ENCODE peak calls at places on chromosomes 13 and 19, in ten cellular contexts. One of them, this sample, is unnamed.

GRCh38 chr19:19260417-19260816 is 12.7 kb downstream of the TM6SF2 start:
- DNase-seq in ureter: no peak
- DNase-seq in activated CD4-positive, alpha-beta T cell treated with anti-CD3 and anti-CD28 coated beads, Interleukin-2, amount 50 U/mL, for 48 hours: no peak
- DNase-seq in activated T-cell treated with anti-CD3 and anti-CD28 coated beads for 1 hour: no peak
- DNase-seq in OCI-LY7: no peak
- DNase-seq in T-helper 9 cell: no peak
- DNase-seq in hepatic stellate cell: no peak
- DNase-seq in Kasumi-1: no peak
- DNase-seq in stimulated activated CD4-positive, alpha-beta T cell treated with anti-CD3 and anti-CD28 coated beads, Interleukin-4, amount 100 ng/mL, for 24 hours: no peak
- DNase-seq in brain pericyte: no peak
- DNase-seq in this sample: no peak

GRCh38 chr13:91284335-91284734 is 63.2 kb upstream of the MIR17HG start:
- DNase-seq in activated T-cell treated with anti-CD3 and anti-CD28 coated beads for 1 hour: no peak
- DNase-seq in brain pericyte: no peak
- DNase-seq in hepatic stellate cell: no peak
- DNase-seq in ureter: no peak
- DNase-seq in stimulated activated CD4-positive, alpha-beta T cell treated with anti-CD3 and anti-CD28 coated beads, Interleukin-4, amount 100 ng/mL, for 24 hours: no peak
- DNase-seq in OCI-LY7: no peak
- DNase-seq in T-helper 9 cell: no peak
- DNase-seq in Kasumi-1: no peak
- DNase-seq in activated CD4-positive, alpha-beta T cell treated with anti-CD3 and anti-CD28 coated beads, Interleukin-2, amount 50 U/mL, for 48 hours: no peak
- DNase-seq in this sample: no peak

GRCh38 chr13:37409756-37410155 is 188.8 kb downstream of the POSTN start:
- DNase-seq in hepatic stellate cell: no peak
- DNase-seq in T-helper 9 cell: no peak
- DNase-seq in stimulated activated CD4-positive, alpha-beta T cell treated with anti-CD3 and anti-CD28 coated beads, Interleukin-4, amount 100 ng/mL, for 24 hours: no peak
- DNase-seq in brain pericyte: no peak
- DNase-seq in OCI-LY7: no peak
- DNase-seq in activated T-cell treated with anti-CD3 and anti-CD28 coated beads for 1 hour: no peak
- DNase-seq in ureter: no peak
- DNase-seq in Kasumi-1: no peak
- DNase-seq in activated CD4-positive, alpha-beta T cell treated with anti-CD3 and anti-CD28 coated beads, Interleukin-2, amount 50 U/mL, for 48 hours: no peak
- DNase-seq in this sample: no peak

GRCh38 chr19:22286151-22286810 is at the start of gene ZNF729:
- DNase-seq in T-helper 9 cell: no peak
- DNase-seq in Kasumi-1: no peak
- DNase-seq in activated CD4-positive, alpha-beta T cell treated with anti-CD3 and anti-CD28 coated beads, Interleukin-2, amount 50 U/mL, for 48 hours: no peak
- DNase-seq in hepatic stellate cell: no peak
- DNase-seq in brain pericyte: no peak
- DNase-seq in activated T-cell treated with anti-CD3 and anti-CD28 coated beads for 1 hour: no peak
- DNase-seq in OCI-LY7: no peak
- DNase-seq in ureter: no peak
- DNase-seq in stimulated activated CD4-positive, alpha-beta T cell treated with anti-CD3 and anti-CD28 coated beads, Interleukin-4, amount 100 ng/mL, for 24 hours: no peak
- DNase-seq in this sample: no peak

GRCh38 chr19:18322318-18322758 is 538 bp downstream of the LSM4 start:
- DNase-seq in brain pericyte: no peak
- DNase-seq in activated T-cell treated with anti-CD3 and anti-CD28 coated beads for 1 hour: no peak
- DNase-seq in stimulated activated CD4-positive, alpha-beta T cell treated with anti-CD3 and anti-CD28 coated beads, Interleukin-4, amount 100 ng/mL, for 24 hours: peak
- DNase-seq in OCI-LY7: peak
- DNase-seq in hepatic stellate cell: peak
- DNase-seq in ureter: no peak
- DNase-seq in activated CD4-positive, alpha-beta T cell treated with anti-CD3 and anti-CD28 coated beads, Interleukin-2, amount 50 U/mL, for 48 hours: peak
- DNase-seq in T-helper 9 cell: no peak
- DNase-seq in Kasumi-1: peak
- DNase-seq in this sample: no peak

GRCh38 chr19:38683393-38684077 is 36.1 kb downstream of the ACTN4 start:
- DNase-seq in OCI-LY7: no peak
- DNase-seq in Kasumi-1: peak
- DNase-seq in hepatic stellate cell: peak
- DNase-seq in T-helper 9 cell: peak
- DNase-seq in activated CD4-positive, alpha-beta T cell treated with anti-CD3 and anti-CD28 coated beads, Interleukin-2, amount 50 U/mL, for 48 hours: peak
- DNase-seq in brain pericyte: no peak
- DNase-seq in activated T-cell treated with anti-CD3 and anti-CD28 coated beads for 1 hour: no peak
- DNase-seq in ureter: peak
- DNase-seq in stimulated activated CD4-positive, alpha-beta T cell treated with anti-CD3 and anti-CD28 coated beads, Interleukin-4, amount 100 ng/mL, for 24 hours: peak
- DNase-seq in this sample: peak

GRCh38 chr19:38224014-38224862 is at the start of gene DPF1:
- DNase-seq in activated T-cell treated with anti-CD3 and anti-CD28 coated beads for 1 hour: peak
- DNase-seq in brain pericyte: no peak
- DNase-seq in activated CD4-positive, alpha-beta T cell treated with anti-CD3 and anti-CD28 coated beads, Interleukin-2, amount 50 U/mL, for 48 hours: peak
- DNase-seq in ureter: no peak
- DNase-seq in OCI-LY7: peak
- DNase-seq in Kasumi-1: peak
- DNase-seq in T-helper 9 cell: peak
- DNase-seq in stimulated activated CD4-positive, alpha-beta T cell treated with anti-CD3 and anti-CD28 coated beads, Interleukin-4, amount 100 ng/mL, for 24 hours: peak
- DNase-seq in hepatic stellate cell: peak
- DNase-seq in this sample: peak

GRCh38 chr19:30447276-30447870 is 75.2 kb downstream of the ZNF536 start:
- DNase-seq in ureter: no peak
- DNase-seq in activated T-cell treated with anti-CD3 and anti-CD28 coated beads for 1 hour: no peak
- DNase-seq in OCI-LY7: no peak
- DNase-seq in hepatic stellate cell: no peak
- DNase-seq in T-helper 9 cell: no peak
- DNase-seq in Kasumi-1: no peak
- DNase-seq in activated CD4-positive, alpha-beta T cell treated with anti-CD3 and anti-CD28 coated beads, Interleukin-2, amount 50 U/mL, for 48 hours: no peak
- DNase-seq in brain pericyte: no peak
- DNase-seq in stimulated activated CD4-positive, alpha-beta T cell treated with anti-CD3 and anti-CD28 coated beads, Interleukin-4, amount 100 ng/mL, for 24 hours: no peak
- DNase-seq in this sample: no peak

GRCh38 chr13:24716446-24716845 is 36.2 kb downstream of the ATP12A start:
- DNase-seq in activated CD4-positive, alpha-beta T cell treated with anti-CD3 and anti-CD28 coated beads, Interleukin-2, amount 50 U/mL, for 48 hours: no peak
- DNase-seq in activated T-cell treated with anti-CD3 and anti-CD28 coated beads for 1 hour: no peak
- DNase-seq in Kasumi-1: no peak
- DNase-seq in OCI-LY7: no peak
- DNase-seq in stimulated activated CD4-positive, alpha-beta T cell treated with anti-CD3 and anti-CD28 coated beads, Interleukin-4, amount 100 ng/mL, for 24 hours: no peak
- DNase-seq in ureter: no peak
- DNase-seq in brain pericyte: no peak
- DNase-seq in hepatic stellate cell: no peak
- DNase-seq in T-helper 9 cell: no peak
- DNase-seq in this sample: no peak

GRCh38 chr19:33383722-33384292 is 10.3 kb downstream of the CEBPG start:
- DNase-seq in stimulated activated CD4-positive, alpha-beta T cell treated with anti-CD3 and anti-CD28 coated beads, Interleukin-4, amount 100 ng/mL, for 24 hours: no peak
- DNase-seq in Kasumi-1: no peak
- DNase-seq in T-helper 9 cell: no peak
- DNase-seq in OCI-LY7: no peak
- DNase-seq in ureter: no peak
- DNase-seq in hepatic stellate cell: no peak
- DNase-seq in activated CD4-positive, alpha-beta T cell treated with anti-CD3 and anti-CD28 coated beads, Interleukin-2, amount 50 U/mL, for 48 hours: no peak
- DNase-seq in activated T-cell treated with anti-CD3 and anti-CD28 coated beads for 1 hour: no peak
- DNase-seq in brain pericyte: no peak
- DNase-seq in this sample: no peak

GRCh38 chr19:17579523-17580244 is 24.2 kb downstream of the COLGALT1 start:
- DNase-seq in OCI-LY7: peak
- DNase-seq in stimulated activated CD4-positive, alpha-beta T cell treated with anti-CD3 and anti-CD28 coated beads, Interleukin-4, amount 100 ng/mL, for 24 hours: no peak
- DNase-seq in activated CD4-positive, alpha-beta T cell treated with anti-CD3 and anti-CD28 coated beads, Interleukin-2, amount 50 U/mL, for 48 hours: peak
- DNase-seq in brain pericyte: no peak
- DNase-seq in ureter: no peak
- DNase-seq in hepatic stellate cell: peak
- DNase-seq in activated T-cell treated with anti-CD3 and anti-CD28 coated beads for 1 hour: no peak
- DNase-seq in T-helper 9 cell: no peak
- DNase-seq in Kasumi-1: peak
- DNase-seq in this sample: peak

GRCh38 chr13:106113796-106114195 is 421.7 kb downstream of the EFNB2 start:
- DNase-seq in brain pericyte: no peak
- DNase-seq in hepatic stellate cell: no peak
- DNase-seq in activated T-cell treated with anti-CD3 and anti-CD28 coated beads for 1 hour: no peak
- DNase-seq in ureter: no peak
- DNase-seq in T-helper 9 cell: no peak
- DNase-seq in OCI-LY7: no peak
- DNase-seq in activated CD4-positive, alpha-beta T cell treated with anti-CD3 and anti-CD28 coated beads, Interleukin-2, amount 50 U/mL, for 48 hours: no peak
- DNase-seq in stimulated activated CD4-positive, alpha-beta T cell treated with anti-CD3 and anti-CD28 coated beads, Interleukin-4, amount 100 ng/mL, for 24 hours: no peak
- DNase-seq in Kasumi-1: no peak
- DNase-seq in this sample: no peak

GRCh38 chr19:1257475-1258160 is 9.2 kb downstream of the MIDN start:
- DNase-seq in stimulated activated CD4-positive, alpha-beta T cell treated with anti-CD3 and anti-CD28 coated beads, Interleukin-4, amount 100 ng/mL, for 24 hours: no peak
- DNase-seq in hepatic stellate cell: no peak
- DNase-seq in T-helper 9 cell: no peak
- DNase-seq in OCI-LY7: no peak
- DNase-seq in brain pericyte: no peak
- DNase-seq in ureter: no peak
- DNase-seq in activated T-cell treated with anti-CD3 and anti-CD28 coated beads for 1 hour: no peak
- DNase-seq in activated CD4-positive, alpha-beta T cell treated with anti-CD3 and anti-CD28 coated beads, Interleukin-2, amount 50 U/mL, for 48 hours: no peak
- DNase-seq in Kasumi-1: no peak
- DNase-seq in this sample: no peak

GRCh38 chr19:58559275-58560006 is 1.0 kb upstream of the UBE2M start:
- DNase-seq in hepatic stellate cell: peak
- DNase-seq in activated CD4-positive, alpha-beta T cell treated with anti-CD3 and anti-CD28 coated beads, Interleukin-2, amount 50 U/mL, for 48 hours: peak
- DNase-seq in activated T-cell treated with anti-CD3 and anti-CD28 coated beads for 1 hour: no peak
- DNase-seq in stimulated activated CD4-positive, alpha-beta T cell treated with anti-CD3 and anti-CD28 coated beads, Interleukin-4, amount 100 ng/mL, for 24 hours: peak
- DNase-seq in brain pericyte: no peak
- DNase-seq in OCI-LY7: peak
- DNase-seq in T-helper 9 cell: no peak
- DNase-seq in ureter: peak
- DNase-seq in Kasumi-1: no peak
- DNase-seq in this sample: peak

GRCh38 chr19:58033741-58034475 is at the start of gene ZSCAN1:
- DNase-seq in OCI-LY7: no peak
- DNase-seq in activated CD4-positive, alpha-beta T cell treated with anti-CD3 and anti-CD28 coated beads, Interleukin-2, amount 50 U/mL, for 48 hours: no peak
- DNase-seq in brain pericyte: no peak
- DNase-seq in activated T-cell treated with anti-CD3 and anti-CD28 coated beads for 1 hour: peak
- DNase-seq in Kasumi-1: no peak
- DNase-seq in stimulated activated CD4-positive, alpha-beta T cell treated with anti-CD3 and anti-CD28 coated beads, Interleukin-4, amount 100 ng/mL, for 24 hours: no peak
- DNase-seq in ureter: peak
- DNase-seq in T-helper 9 cell: no peak
- DNase-seq in hepatic stellate cell: peak
- DNase-seq in this sample: no peak

GRCh38 chr19:36100476-36100875 is 10.5 kb upstream of the OVOL3 start:
- DNase-seq in brain pericyte: no peak
- DNase-seq in ureter: no peak
- DNase-seq in hepatic stellate cell: no peak
- DNase-seq in Kasumi-1: no peak
- DNase-seq in T-helper 9 cell: no peak
- DNase-seq in stimulated activated CD4-positive, alpha-beta T cell treated with anti-CD3 and anti-CD28 coated beads, Interleukin-4, amount 100 ng/mL, for 24 hours: no peak
- DNase-seq in activated T-cell treated with anti-CD3 and anti-CD28 coated beads for 1 hour: no peak
- DNase-seq in activated CD4-positive, alpha-beta T cell treated with anti-CD3 and anti-CD28 coated beads, Interleukin-2, amount 50 U/mL, for 48 hours: no peak
- DNase-seq in OCI-LY7: no peak
- DNase-seq in this sample: no peak

GRCh38 chr19:33722456-33723239 is 74.0 kb upstream of the KCTD15 start:
- DNase-seq in activated T-cell treated with anti-CD3 and anti-CD28 coated beads for 1 hour: no peak
- DNase-seq in stimulated activated CD4-positive, alpha-beta T cell treated with anti-CD3 and anti-CD28 coated beads, Interleukin-4, amount 100 ng/mL, for 24 hours: no peak
- DNase-seq in ureter: no peak
- DNase-seq in activated CD4-positive, alpha-beta T cell treated with anti-CD3 and anti-CD28 coated beads, Interleukin-2, amount 50 U/mL, for 48 hours: no peak
- DNase-seq in OCI-LY7: no peak
- DNase-seq in hepatic stellate cell: no peak
- DNase-seq in T-helper 9 cell: no peak
- DNase-seq in brain pericyte: no peak
- DNase-seq in Kasumi-1: no peak
- DNase-seq in this sample: no peak

GRCh38 chr19:17748884-17749638 is 2.2 kb upstream of the FCHO1 start:
- DNase-seq in ureter: no peak
- DNase-seq in activated CD4-positive, alpha-beta T cell treated with anti-CD3 and anti-CD28 coated beads, Interleukin-2, amount 50 U/mL, for 48 hours: no peak
- DNase-seq in Kasumi-1: no peak
- DNase-seq in activated T-cell treated with anti-CD3 and anti-CD28 coated beads for 1 hour: no peak
- DNase-seq in hepatic stellate cell: no peak
- DNase-seq in brain pericyte: no peak
- DNase-seq in stimulated activated CD4-positive, alpha-beta T cell treated with anti-CD3 and anti-CD28 coated beads, Interleukin-4, amount 100 ng/mL, for 24 hours: no peak
- DNase-seq in T-helper 9 cell: no peak
- DNase-seq in OCI-LY7: no peak
- DNase-seq in this sample: no peak

GRCh38 chr19:54478677-54479266 is 5.7 kb upstream of the CDC42EP5 start:
- DNase-seq in stimulated activated CD4-positive, alpha-beta T cell treated with anti-CD3 and anti-CD28 coated beads, Interleukin-4, amount 100 ng/mL, for 24 hours: no peak
- DNase-seq in hepatic stellate cell: peak
- DNase-seq in brain pericyte: no peak
- DNase-seq in Kasumi-1: peak
- DNase-seq in ureter: no peak
- DNase-seq in activated CD4-positive, alpha-beta T cell treated with anti-CD3 and anti-CD28 coated beads, Interleukin-2, amount 50 U/mL, for 48 hours: no peak
- DNase-seq in OCI-LY7: peak
- DNase-seq in T-helper 9 cell: no peak
- DNase-seq in activated T-cell treated with anti-CD3 and anti-CD28 coated beads for 1 hour: no peak
- DNase-seq in this sample: no peak

GRCh38 chr19:2529473-2529918 is 53.6 kb downstream of the GADD45B start:
- DNase-seq in activated CD4-positive, alpha-beta T cell treated with anti-CD3 and anti-CD28 coated beads, Interleukin-2, amount 50 U/mL, for 48 hours: no peak
- DNase-seq in OCI-LY7: no peak
- DNase-seq in T-helper 9 cell: no peak
- DNase-seq in ureter: no peak
- DNase-seq in brain pericyte: no peak
- DNase-seq in activated T-cell treated with anti-CD3 and anti-CD28 coated beads for 1 hour: no peak
- DNase-seq in stimulated activated CD4-positive, alpha-beta T cell treated with anti-CD3 and anti-CD28 coated beads, Interleukin-4, amount 100 ng/mL, for 24 hours: no peak
- DNase-seq in hepatic stellate cell: peak
- DNase-seq in Kasumi-1: no peak
- DNase-seq in this sample: peak

GRCh38 chr13:61029064-61029463 is 386.6 kb downstream of the PCDH20 start:
- DNase-seq in activated T-cell treated with anti-CD3 and anti-CD28 coated beads for 1 hour: no peak
- DNase-seq in Kasumi-1: no peak
- DNase-seq in OCI-LY7: no peak
- DNase-seq in hepatic stellate cell: no peak
- DNase-seq in stimulated activated CD4-positive, alpha-beta T cell treated with anti-CD3 and anti-CD28 coated beads, Interleukin-4, amount 100 ng/mL, for 24 hours: no peak
- DNase-seq in ureter: no peak
- DNase-seq in activated CD4-positive, alpha-beta T cell treated with anti-CD3 and anti-CD28 coated beads, Interleukin-2, amount 50 U/mL, for 48 hours: no peak
- DNase-seq in brain pericyte: no peak
- DNase-seq in T-helper 9 cell: no peak
- DNase-seq in this sample: no peak